ENCODE peak calls at places on chromosomes 12 and 14, in five cellular contexts. P is GM23338, R is SK-N-SH, T is H1, D is hepatocyte. W is an unnamed sample. For H4K20me1, the result is how much of the 10 kb centered on the place peaks cover.

GRCh38 chr12:50633950-50634349 is 129.2 kb downstream of the DIP2B start:
- DNase-seq in R (no peak), P (no peak), T (no peak), D (no peak), W (no peak)

GRCh38 chr12:107400686-107401447 is 284.7 kb upstream of the PWP1 start:
- DNase-seq in D (no peak), R (peak), T (no peak), P (no peak), W (no peak)

GRCh38 chr14:76776306-76777251 is 15.3 kb downstream of the VASH1 start:
- DNase-seq in T (no peak), P (no peak), R (no peak), D (no peak), W (peak)

GRCh38 chr12:48903363-48903981 is 21.8 kb downstream of the FKBP11 start:
- DNase-seq in P (no peak), D (no peak), R (no peak), T (no peak), W (no peak)

GRCh38 chr14:33586806-33587205 is 364.1 kb downstream of the EGLN3 start:
- DNase-seq in T (no peak), P (no peak), R (no peak), D (no peak), W (no peak)

GRCh38 chr12:67651380-67651695 is 2.8 kb downstream of the DYRK2 start:
- DNase-seq in P (peak), R (peak), D (peak), T (no peak), W (peak)

GRCh38 chr12:132374821-132375445 is 45.5 kb upstream of the GALNT9 start:
- DNase-seq in P (no peak), R (no peak), T (no peak), D (no peak), W (no peak)

GRCh38 chr12:6393109-6393508 is 9.1 kb downstream of the LTBR start:
- DNase-seq in T (no peak), R (no peak), P (no peak), D (no peak), W (no peak)

GRCh38 chr12:2895511-2895910 is 4.8 kb downstream of the TULP3 start:
- DNase-seq in T (no peak), R (no peak), D (no peak), P (no peak), W (no peak)

GRCh38 chr14:100288382-100289185 is 17.7 kb downstream of the SLC25A29 start:
- DNase-seq in T (no peak), P (no peak), D (no peak), R (peak), W (no peak)

GRCh38 chr14:105582639-105583038 is 56.3 kb downstream of the TMEM121 start:
- DNase-seq in P (no peak), R (no peak), T (no peak), D (peak), W (peak)

GRCh38 chr12:18849080-18849479 is 111.2 kb downstream of the CAPZA3 start:
- DNase-seq in T (no peak), D (peak), R (no peak), P (no peak), W (no peak)

GRCh38 chr12:32163596-32163995 is 56.9 kb downstream of the BICD1 start:
- DNase-seq in T (no peak), D (no peak), R (no peak), P (no peak), W (no peak)

GRCh38 chr14:76920572-76921175 is 94.5 kb downstream of the LRRC74A start:
- DNase-seq in P (peak), D (peak), T (no peak), R (peak), W (peak)

GRCh38 chr14:78022059-78022458 is 148.1 kb upstream of the NRXN3 start:
- DNase-seq in T (peak), R (peak), P (peak), D (peak), W (peak)

GRCh38 chr12:111886662-111887545 is 44.9 kb downstream of the MAPKAPK5 start:
- DNase-seq in T (no peak), D (no peak), R (no peak), P (no peak), W (no peak)

GRCh38 chr14:104389326-104390220 is 190.0 kb upstream of the C14orf180 start:
- DNase-seq in P (no peak), T (no peak), D (no peak), R (peak), W (peak)

GRCh38 chr12:67593041-67593870 is 55.3 kb upstream of the DYRK2 start:
- DNase-seq in P (peak), T (no peak), R (no peak), D (peak), W (no peak)

GRCh38 chr12:89060133-89060532 is 292.2 kb downstream of the DUSP6 start:
- DNase-seq in D (no peak), T (no peak), R (no peak), P (no peak), W (no peak)

GRCh38 chr12:14923944-14924343 is 14.4 kb downstream of the ERP27 start:
- DNase-seq in P (no peak), D (no peak), R (no peak), T (no peak), W (no peak)

GRCh38 chr12:82781288-82782078 is 94.8 kb downstream of the TMTC2 start:
- DNase-seq in T (no peak), R (no peak), P (peak), D (no peak), W (no peak)

GRCh38 chr12:120012067-120012621 is 23.1 kb downstream of the BICDL1 start:
- DNase-seq in R (peak), T (no peak), P (peak), D (peak), W (peak)

GRCh38 chr12:67705394-67706370 is 57.1 kb downstream of the DYRK2 start:
- DNase-seq in R (peak), T (no peak), P (no peak), D (no peak), W (no peak)

GRCh38 chr12:120762093-120762492 is 36.5 kb downstream of the ACADS start:
- DNase-seq in T (no peak), P (no peak), D (no peak), R (no peak), W (no peak)

GRCh38 chr12:125417446-125417845 is 352.2 kb downstream of the AACS start:
- DNase-seq in P (no peak), D (no peak), R (no peak), T (no peak), W (no peak)

GRCh38 chr12:2794261-2794735 is 472 bp upstream of the FKBP4 start:
- DNase-seq in P (peak), D (peak), R (no peak), T (no peak), W (no peak)

GRCh38 chr14:63777024-63777423 is 49.2 kb upstream of the SGPP1 start:
- DNase-seq in T (no peak), P (no peak), D (peak), R (no peak), W (no peak)

GRCh38 chr12:107468976-107469375 is 216.6 kb upstream of the PWP1 start:
- DNase-seq in T (no peak), P (no peak), D (no peak), R (no peak), W (no peak)

GRCh38 chr12:109967383-109968031 is 28.7 kb downstream of the GIT2 start:
- DNase-seq in P (peak), R (no peak), T (no peak), D (peak), W (no peak)

GRCh38 chr12:20063116-20063515 is 305.2 kb upstream of the PDE3A start:
- DNase-seq in P (no peak), D (no peak), T (no peak), R (no peak), W (no peak)

GRCh38 chr14:35365130-35366047 is 39.2 kb downstream of the NFKBIA start:
- DNase-seq in T (no peak), R (no peak), D (peak), P (no peak), W (no peak)

GRCh38 chr12:106134294-106134949 is 4.3 kb downstream of the NUAK1 start:
- DNase-seq in P (no peak), T (no peak), D (no peak), R (no peak), W (no peak)
- H4K20me1 ChIP-seq in P (under half), T (under half), D (under half), R (under half), W (under half)

DNA sequence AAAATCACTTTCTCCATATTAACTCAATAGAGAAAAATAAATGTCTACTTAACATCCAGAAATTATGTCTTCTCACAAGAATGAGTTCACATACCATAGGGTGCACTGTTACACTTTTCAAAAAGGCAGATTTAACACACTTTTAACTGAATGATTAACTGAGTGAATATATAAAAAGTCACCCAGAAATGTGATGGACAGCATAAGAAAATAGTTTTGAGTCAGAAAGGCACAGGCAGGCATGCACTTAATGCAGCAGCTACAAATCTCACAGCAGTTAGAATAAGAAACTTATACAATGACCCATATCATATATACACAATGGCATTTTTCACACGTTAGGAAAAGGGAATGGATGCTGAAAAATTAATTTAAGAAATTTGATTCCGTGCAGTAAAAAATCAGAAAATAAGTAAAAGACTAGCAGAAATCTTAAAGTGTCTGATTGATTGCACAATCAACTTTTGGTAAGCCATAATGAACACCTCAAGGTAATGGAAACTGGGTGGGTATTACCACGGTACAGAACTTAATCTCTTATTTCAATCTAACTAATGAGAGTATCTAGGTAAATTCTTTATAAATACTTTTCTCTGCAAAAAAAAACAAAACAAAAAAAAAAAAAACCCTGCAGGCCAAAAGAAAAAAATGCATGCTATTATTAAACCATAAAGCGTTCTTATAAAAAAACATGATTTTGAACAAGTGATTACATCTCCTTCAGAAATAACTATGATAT is 3.5 kb downstream of the MED13L start:
- DNase-seq in R (no peak), T (no peak), P (no peak), D (no peak), W (no peak)
- H4K20me1 ChIP-seq in R (half or more), T (under half), P (under half), D (half or more), W (half or more)

GRCh38 chr14:24436355-24437019 is 6.1 kb downstream of the SDR39U1 start:
- DNase-seq in P (peak), D (peak), R (peak), T (no peak), W (peak)

GRCh38 chr14:24439257-24439656 is 3.3 kb downstream of the SDR39U1 start:
- DNase-seq in D (no peak), R (no peak), T (no peak), P (no peak), W (no peak)

GRCh38 chr14:24437020-24437735 is 5.4 kb downstream of the SDR39U1 start:
- DNase-seq in R (no peak), T (no peak), P (peak), D (no peak), W (no peak)

GRCh38 chr14:24438198-24439095 is 4.1 kb downstream of the SDR39U1 start:
- DNase-seq in P (no peak), D (no peak), T (no peak), R (no peak), W (no peak)

GRCh38 chr14:24437736-24438067 is 4.9 kb downstream of the SDR39U1 start:
- DNase-seq in T (no peak), D (no peak), R (no peak), P (no peak), W (no peak)
- H4K20me1 ChIP-seq in T (under half), D (under half), R (under half), P (under half), W (under half)

GRCh38 chr14:71722885-71723284 is 209.3 kb upstream of the RGS6 start:
- DNase-seq in D (no peak), P (no peak), T (no peak), R (no peak), W (no peak)

GRCh38 chr14:71725802-71726638 is 206.2 kb upstream of the RGS6 start:
- DNase-seq in T (no peak), R (no peak), P (no peak), D (peak), W (no peak)

GRCh38 chr14:71720978-71721624 is 211.1 kb upstream of the RGS6 start:
- DNase-seq in R (peak), T (peak), D (peak), P (peak), W (peak)

GRCh38 chr14:71726639-71727085 is 205.6 kb upstream of the RGS6 start:
- DNase-seq in T (no peak), D (peak), P (no peak), R (no peak), W (no peak)

GRCh38 chr14:71721791-71722190 is 210.4 kb upstream of the RGS6 start:
- DNase-seq in T (no peak), P (no peak), D (no peak), R (no peak), W (no peak)
- H4K20me1 ChIP-seq in T (under half), P (under half), D (under half), R (under half), W (under half)

W was measured in Karpas-422.